ENCODE peak calls at places on chromosomes 6 and 20, in six cellular contexts. Y, P, D, F, S and B are unnamed samples.
A peak's percentile ranks its signal among the peaks of the same experiment; 100 is the strongest.

GRCh38 chr20:46056970-46057855 is 28.2 kb downstream of the SLC12A5 start:
- DNase-seq in P (peak; percentile 37), Y (no peak), D (no peak), S (peak; percentile 4), F (peak; percentile 20), B (peak; percentile 42)

GRCh38 chr6:80767808-80768207 is 661.3 kb downstream of the BCKDHB start:
- DNase-seq in Y (no peak), S (peak; percentile 91), P (peak; percentile 94), D (peak; percentile 32), F (peak; percentile 61), B (no peak)

GRCh38 chr6:109687271-109687721 is 3.7 kb downstream of the AK9 start:
- DNase-seq in P (peak; percentile 93), F (no peak), D (no peak), S (peak; percentile 49), Y (no peak), B (peak; percentile 34)

GRCh38 chr6:3325210-3325609 is 66.5 kb downstream of the PSMG4 start:
- DNase-seq in P (peak; percentile 17), F (no peak), S (no peak), D (no peak), Y (no peak), B (peak; percentile 74)

GRCh38 chr6:36605560-36606391 is 11.6 kb downstream of the SRSF3 start:
- DNase-seq in S (no peak), D (no peak), Y (no peak), F (no peak), P (peak; percentile 28), B (no peak)

GRCh38 chr20:43901296-43901695 is 13.4 kb upstream of the TOX2 start:
- DNase-seq in S (no peak), Y (no peak), P (no peak), F (no peak), D (no peak), B (no peak)

GRCh38 chr6:7124114-7124513 is 16.4 kb downstream of the RREB1 start:
- DNase-seq in S (no peak), Y (no peak), D (no peak), P (no peak), F (no peak), B (no peak)

GRCh38 chr6:111210074-111210729 is 122.9 kb downstream of the SLC16A10 start:
- DNase-seq in F (no peak), S (peak; percentile 33), D (peak; percentile 49), Y (no peak), P (peak; percentile 66), B (peak; percentile 73)

GRCh38 chr6:108592371-108593337 is 31.9 kb downstream of the FOXO3 start:
- DNase-seq in Y (no peak), S (no peak), P (peak; percentile 82), D (no peak), F (no peak), B (no peak)

GRCh38 chr6:138638626-138639025 is 134.9 kb upstream of the CCDC28A start:
- DNase-seq in D (no peak), P (no peak), S (no peak), F (no peak), Y (no peak), B (no peak)

GRCh38 chr20:44056010-44056698 is 130.8 kb downstream of the JPH2 start:
- DNase-seq in Y (peak; percentile 72), F (no peak), P (peak; percentile 23), D (peak; percentile 26), S (no peak), B (peak; percentile 26)

GRCh38 chr20:32585011-32585518 is at the start of gene NOL4L:
- DNase-seq in D (no peak), F (no peak), P (peak; percentile 36), S (no peak), Y (peak; percentile 53), B (no peak)

GRCh38 chr20:20710847-20711315 is 1.6 kb downstream of the RALGAPA2 start:
- DNase-seq in D (no peak), P (no peak), Y (no peak), F (no peak), S (no peak), B (peak; percentile 34)

GRCh38 chr6:77397561-77397960 is 65.7 kb downstream of the HTR1B start:
- DNase-seq in F (no peak), S (no peak), P (no peak), D (no peak), Y (no peak), B (no peak)

GRCh38 chr20:21556398-21556797 is 42.5 kb upstream of the NKX2-2 start:
- DNase-seq in D (no peak), P (no peak), F (no peak), S (no peak), Y (no peak), B (no peak)

GRCh38 chr6:52233975-52234823 is 10.1 kb downstream of the IL17F start:
- DNase-seq in Y (no peak), P (peak; percentile 70), F (no peak), S (peak; percentile 54), D (peak; percentile 35), B (peak; percentile 45)

GRCh38 chr6:55886185-55886836 is 10.9 kb upstream of the BMP5 start:
- DNase-seq in D (no peak), P (peak; percentile 25), F (no peak), Y (no peak), S (no peak), B (peak; percentile 30)

GRCh38 chr6:89311853-89312531 is 3.1 kb downstream of the GABRR2 start:
- DNase-seq in F (peak; percentile 58), Y (no peak), S (peak; percentile 32), D (no peak), P (peak; percentile 76), B (peak; percentile 95)

GRCh38 chr6:161498359-161498758 is 224.5 kb upstream of the AGPAT4 start:
- DNase-seq in D (peak; percentile 8), S (no peak), Y (no peak), F (no peak), P (peak; percentile 31), B (no peak)